ENCODE peak calls at places on chromosomes 3 and 15, in four cellular contexts. W is breast epithelium, S is stomach, D is body of pancreas. J is an unnamed sample. For H3K36me3, the result is how much of the 10 kb centered on the place peaks cover.

GRCh38 chr15:57432141-57432701 is 55.9 kb downstream of the CGNL1 start:
- DNase-seq in S (peak), W (no peak), D (peak), J (no peak)

GRCh38 chr3:127135241-127136023 is 57.5 kb upstream of the PRR23E start:
- DNase-seq in D (no peak), W (no peak), S (no peak), J (no peak)

GRCh38 chr3:151282921-151283320 is 4.6 kb upstream of the P2RY14 start:
- DNase-seq in S (no peak), D (no peak), W (no peak), J (no peak)

GRCh38 chr3:37559461-37559860 is 302.2 kb upstream of the CTDSPL start:
- DNase-seq in S (no peak), W (no peak), D (no peak), J (no peak)

GRCh38 chr3:150300847-150301517 is 107.1 kb upstream of the TSC22D2 start:
- DNase-seq in W (no peak), S (no peak), D (no peak), J (no peak)

GRCh38 chr3:11654166-11654565 is 10.5 kb upstream of the VGLL4 start:
- DNase-seq in S (no peak), D (no peak), W (no peak), J (no peak)

GRCh38 chr3:173214576-173214975 is 73.5 kb upstream of the SPATA16 start:
- DNase-seq in W (no peak), S (no peak), D (no peak), J (no peak)

GRCh38 chr15:93348711-93349110 is 259.7 kb upstream of the RGMA start:
- DNase-seq in D (no peak), S (no peak), W (no peak), J (no peak)

GRCh38 chr3:70982274-70982673 is 601.3 kb downstream of the FOXP1 start:
- DNase-seq in W (no peak), S (no peak), D (no peak), J (no peak)

GRCh38 chr15:88243895-88244787 is 12.4 kb downstream of the NTRK3 start:
- DNase-seq in S (no peak), D (no peak), W (no peak), J (no peak)

GRCh38 chr15:100650685-100651084 is 48.3 kb downstream of the ASB7 start:
- DNase-seq in W (no peak), D (no peak), S (no peak), J (no peak)

GRCh38 chr3:124322309-124322880 is 330.5 kb upstream of the ROPN1 start:
- DNase-seq in D (no peak), W (no peak), S (no peak), J (no peak)

GRCh38 chr15:69573815-69574472 is 121.3 kb downstream of the RPLP1 start:
- DNase-seq in D (no peak), S (no peak), W (no peak), J (no peak)

GRCh38 chr3:105686324-105686897 is 182.4 kb downstream of the CBLB start:
- DNase-seq in W (no peak), S (no peak), D (no peak), J (no peak)

GRCh38 chr3:156577731-156578130 is 22.8 kb upstream of the SSR3 start:
- DNase-seq in D (no peak), W (no peak), S (no peak), J (no peak)

GRCh38 chr3:101938262-101938847 is 89.0 kb downstream of the NFKBIZ start:
- DNase-seq in S (no peak), W (no peak), D (no peak), J (no peak)

GRCh38 chr15:32887090-32887489 is 169.3 kb downstream of the GREM1 start:
- DNase-seq in S (no peak), D (no peak), W (no peak), J (no peak)

GRCh38 chr15:40108061-40108854 is 421 bp downstream of the BMF start:
- DNase-seq in S (peak), D (peak), W (peak), J (peak)

GRCh38 chr15:55909036-55909811 is 84.2 kb downstream of the NEDD4 start:
- DNase-seq in S (no peak), W (no peak), D (no peak), J (no peak)

GRCh38 chr15:31442203-31443090 is 115.8 kb downstream of the KLF13 start:
- DNase-seq in W (no peak), S (peak), D (no peak), J (no peak)

GRCh38 chr3:37905987-37906674 is 44.5 kb downstream of the CTDSPL start:
- DNase-seq in W (no peak), S (no peak), D (no peak), J (no peak)

GRCh38 chr3:139423232-139423631 is 33.8 kb upstream of the COPB2 start:
- DNase-seq in S (no peak), W (no peak), D (no peak), J (no peak)

GRCh38 chr3:42668793-42669217 is 15.3 kb downstream of the ZBTB47 start:
- DNase-seq in D (no peak), S (no peak), W (no peak), J (no peak)

GRCh38 chr3:197371521-197372075 is 73.2 kb upstream of the DLG1 start:
- DNase-seq in S (no peak), W (no peak), D (no peak), J (no peak)

GRCh38 chr3:73101916-73102315 is 40.5 kb downstream of the EBLN2 start:
- DNase-seq in W (no peak), S (no peak), D (no peak), J (no peak)

GRCh38 chr3:194019766-194020165 is 116.2 kb upstream of the HES1 start:
- DNase-seq in D (peak), S (no peak), W (no peak), J (no peak)

GRCh38 chr15:76109046-76109445 is 49.3 kb downstream of the TMEM266 start:
- DNase-seq in W (no peak), S (no peak), D (peak), J (no peak)

GRCh38 chr15:76108021-76108723 is 48.4 kb downstream of the TMEM266 start:
- DNase-seq in W (no peak), S (peak), D (peak), J (no peak)

GRCh38 chr15:76101655-76102054 is 41.9 kb downstream of the TMEM266 start:
- DNase-seq in W (no peak), D (no peak), S (no peak), J (no peak)

GRCh38 chr15:76105911-76106310 is 46.1 kb downstream of the TMEM266 start:
- DNase-seq in W (no peak), S (no peak), D (no peak), J (no peak)

DNA sequence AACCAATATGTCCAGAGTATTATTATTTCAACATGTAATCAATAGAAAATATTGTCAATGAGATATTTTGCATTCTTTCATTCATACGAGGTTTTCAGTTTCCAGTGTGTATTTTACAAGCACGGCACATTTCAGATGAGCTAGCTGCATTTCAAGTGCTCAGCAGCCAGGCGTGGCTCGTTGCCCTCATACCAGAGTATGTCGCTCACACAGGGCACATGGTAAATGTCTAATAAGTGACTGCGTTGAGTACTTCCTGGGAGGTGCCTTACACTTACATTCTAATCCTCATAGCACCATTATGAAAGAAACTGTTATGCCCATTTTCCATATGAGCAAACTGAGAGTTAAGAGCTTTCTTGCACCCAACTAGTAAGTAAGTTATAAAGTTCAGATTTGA is 47.4 kb downstream of the TMEM266 start:
- DNase-seq in D (no peak), W (no peak), S (no peak), J (no peak)
- H3K27ac ChIP-seq in D (no peak), W (no peak), S (no peak), J (no peak)

GRCh38 chr3:152346740-152347139 is 78.0 kb downstream of the MBNL1 start:
- DNase-seq in S (no peak), D (no peak), W (no peak), J (no peak)
- H3K36me3 ChIP-seq in S (under half), D (under half), W (under half), J (under half)

GRCh38 chr15:65289261-65289854 is 2.7 kb upstream of the PARP16 start:
- DNase-seq in S (no peak), D (no peak), W (no peak), J (no peak)
- TF ChIP-seq POLR2A in S (no peak), D (no peak), W (no peak), J (no peak)

GRCh38 chr3:99948467-99949089 is 130.9 kb downstream of the CMSS1 start:
- DNase-seq in W (no peak), S (no peak), D (no peak), J (no peak)
- H3K27ac ChIP-seq in W (no peak), S (peak), D (no peak), J (no peak)

GRCh38 chr15:90744759-90745402 is 27.7 kb downstream of the BLM start:
- DNase-seq in S (no peak), D (no peak), W (no peak), J (no peak)
- H3K36me3 ChIP-seq in S (under half), D (under half), W (under half), J (under half)

DNA sequence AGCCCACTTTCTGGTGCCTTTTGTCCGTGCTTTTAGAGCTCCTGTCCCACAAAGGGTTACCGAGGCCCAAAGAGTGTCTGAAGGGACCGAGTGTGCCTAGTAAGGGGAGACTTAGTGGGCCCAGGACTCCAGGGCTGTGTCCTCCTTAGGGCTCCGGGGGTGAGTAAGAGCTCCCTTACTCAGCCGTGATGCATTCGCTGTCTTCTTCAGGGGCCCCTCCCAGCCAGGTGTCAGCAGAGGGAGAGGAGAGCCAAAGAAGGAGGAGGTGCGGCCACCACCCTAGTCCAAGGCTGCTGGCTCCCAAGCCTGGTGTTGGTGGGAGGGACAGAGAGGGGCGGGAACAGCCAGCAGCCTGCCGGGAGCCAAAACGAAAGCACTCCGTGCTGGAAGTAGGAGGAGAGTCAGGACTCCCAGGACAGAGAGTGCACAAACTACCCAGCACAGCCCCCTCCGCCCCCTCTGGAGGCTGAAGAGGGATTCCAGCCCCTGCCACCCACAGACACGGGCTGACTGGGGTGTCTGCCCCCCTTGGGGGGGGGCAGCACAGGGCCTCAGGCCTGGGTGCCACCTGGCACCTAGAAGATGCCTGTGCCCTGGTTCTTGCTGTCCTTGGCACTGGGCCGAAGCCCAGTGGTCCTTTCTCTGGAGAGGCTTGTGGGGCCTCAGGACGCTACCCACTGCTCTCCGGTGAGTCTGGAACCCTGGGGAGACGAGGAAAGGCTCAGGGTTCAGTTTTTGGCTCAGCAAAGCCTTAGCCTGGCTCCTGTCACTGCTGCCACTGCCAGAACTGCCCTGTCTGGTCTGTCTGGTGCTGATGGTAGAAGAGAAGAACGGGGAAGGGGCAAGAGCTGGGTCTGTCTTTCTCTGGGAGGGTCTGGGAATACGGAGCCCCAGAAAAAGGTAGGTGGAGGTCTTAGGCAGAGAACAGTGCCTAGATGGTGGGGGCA is at the start of gene IL17RC:
- DNase-seq in S (peak), W (peak), D (peak), J (peak)
- TF ChIP-seq POLR2A in S (no peak), W (no peak), D (peak), J (peak)

DNA sequence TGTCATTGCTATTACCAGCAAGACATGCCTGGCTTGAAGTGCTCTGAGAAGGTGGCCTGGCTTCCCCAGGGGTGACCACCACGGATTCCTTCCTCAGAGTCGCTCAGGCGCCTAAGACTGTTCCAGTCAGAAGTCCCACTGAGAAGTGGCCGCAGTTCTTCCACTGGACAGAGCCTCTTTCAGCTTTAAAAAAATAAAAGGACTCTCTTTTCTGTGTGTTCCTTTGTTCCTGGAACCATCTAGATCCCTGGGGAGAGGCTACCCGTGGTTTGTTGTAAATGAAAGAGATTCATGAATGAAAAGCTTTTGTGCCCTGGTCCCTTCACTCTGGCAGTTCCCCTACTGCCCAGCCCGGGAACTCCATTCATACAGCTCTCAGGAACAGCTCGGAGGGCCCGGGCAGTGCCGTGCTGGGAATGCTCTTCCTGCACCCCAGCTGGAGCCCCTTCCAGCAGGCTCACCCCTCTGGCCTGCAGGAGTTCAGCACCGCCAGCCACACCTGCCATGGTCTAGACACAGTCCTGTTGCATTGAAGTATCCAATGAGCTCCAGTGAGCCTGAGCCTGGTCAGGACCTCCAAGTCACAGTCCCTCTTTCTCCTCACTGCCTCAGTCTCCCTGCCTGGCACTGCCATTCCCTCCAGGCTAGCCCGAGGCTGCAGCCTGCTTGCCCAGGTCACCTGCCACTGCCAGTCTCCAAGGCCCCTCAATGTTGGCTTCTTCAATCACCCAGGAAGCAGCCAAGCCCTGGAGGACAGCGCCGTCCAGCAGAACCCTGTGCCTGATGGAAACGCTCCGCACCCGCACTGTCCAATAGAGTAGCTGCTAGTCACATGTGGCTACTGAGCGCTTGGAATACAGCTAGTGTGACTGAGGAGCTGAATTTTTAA is 75.4 kb downstream of the XXYLT1 start:
- DNase-seq in D (no peak), S (no peak), W (no peak), J (no peak)
- H3K27ac ChIP-seq in D (no peak), S (no peak), W (no peak), J (no peak)

DNA sequence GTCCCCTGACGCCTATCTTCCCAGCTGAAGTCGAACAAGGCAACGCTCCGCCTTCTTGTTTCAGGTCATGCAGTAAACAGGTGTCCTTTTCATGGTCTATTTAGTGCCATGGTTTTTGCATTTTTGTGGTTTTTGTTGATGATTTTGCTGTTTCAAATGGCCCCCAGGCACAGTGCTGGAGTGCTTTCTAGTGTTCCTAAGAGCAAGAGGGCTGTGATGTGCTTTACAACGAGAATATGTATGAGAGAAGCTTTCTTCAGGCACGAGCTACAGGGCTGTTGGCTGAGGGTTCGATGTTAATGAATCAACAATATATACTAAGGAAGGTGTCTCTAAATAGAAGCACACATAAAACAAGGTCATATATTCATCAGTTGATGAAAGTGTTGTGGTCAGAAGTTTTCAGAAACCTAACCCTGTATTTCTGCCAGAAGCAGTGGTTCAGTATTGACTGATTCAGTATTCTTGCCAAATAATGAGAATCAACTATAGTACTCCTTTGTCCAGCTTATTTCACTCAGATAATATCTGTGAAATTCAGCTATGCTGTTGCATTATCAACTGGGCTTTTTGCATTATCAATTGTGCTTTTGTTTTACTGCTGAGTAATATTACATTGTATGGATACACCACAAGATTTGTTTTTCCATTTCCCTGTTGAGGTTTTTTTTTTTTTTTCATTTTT is 18.5 kb downstream of the LIMD1 start:
- DNase-seq in S (no peak), D (no peak), W (no peak), J (no peak)
- H3K36me3 ChIP-seq in S (under half), D (under half), W (under half), J (under half)

GRCh38 chr15:74431116-74431515 is 2.6 kb downstream of the SEMA7A start:
- DNase-seq in W (no peak), S (no peak), D (no peak), J (no peak)

GRCh38 chr15:74433592-74434259 is at the start of gene SEMA7A:
- DNase-seq in D (peak), W (no peak), S (peak), J (peak)

GRCh38 chr15:74432968-74433591 is 678 bp downstream of the SEMA7A start:
- DNase-seq in S (no peak), W (no peak), D (no peak), J (no peak)

GRCh38 chr15:74431645-74432044 is 2.1 kb downstream of the SEMA7A start:
- DNase-seq in W (no peak), S (no peak), D (no peak), J (no peak)

GRCh38 chr15:74432271-74432967 is 1.3 kb downstream of the SEMA7A start:
- DNase-seq in D (no peak), W (no peak), S (no peak), J (no peak)
- TF ChIP-seq POLR2A in D (no peak), W (no peak), S (no peak), J (no peak)